ENCODE peak calls at places on chromosomes 5 and 9, in ten cellular contexts. V is psoas muscle, Q is HFFc6, M is astrocyte of the cerebellum, X is epithelial cell of proximal tubule, T is AG04449, U is PC-9, B is chondrocyte, D is A549, W is natural killer cell. F is an unnamed sample.

GRCh38 chr5:64347308-64347707 is 158.5 kb upstream of the RGS7BP start:
- DNase-seq in V (no peak), Q (no peak), M (no peak), X (no peak), T (no peak), U (no peak), B (no peak), D (no peak), W (no peak), F (peak)

GRCh38 chr5:80756292-80756691 is 101.5 kb upstream of the DHFR start:
- DNase-seq in V (no peak), Q (no peak), M (no peak), X (no peak), T (no peak), U (no peak), B (no peak), D (no peak), W (no peak), F (no peak)

GRCh38 chr5:132013006-132013689 is 1.7 kb upstream of the ACSL6 start:
- DNase-seq in V (peak), Q (no peak), M (no peak), X (no peak), T (no peak), U (no peak), B (peak), D (no peak), W (peak), F (no peak)

GRCh38 chr5:147578228-147579024 is 68.6 kb upstream of the DPYSL3 start:
- DNase-seq in V (no peak), Q (peak), M (no peak), X (no peak), T (no peak), U (no peak), B (no peak), D (peak), W (no peak), F (peak)

GRCh38 chr5:2725957-2726356 is 25.5 kb downstream of the IRX2 start:
- DNase-seq in V (no peak), Q (no peak), M (no peak), X (no peak), T (no peak), U (no peak), B (no peak), D (no peak), W (no peak), F (no peak)

GRCh38 chr5:173643964-173644363 is 27.5 kb upstream of the BOD1 start:
- DNase-seq in V (no peak), Q (no peak), M (no peak), X (no peak), T (no peak), U (no peak), B (no peak), D (no peak), W (no peak), F (no peak)

GRCh38 chr5:41707853-41708603 is 162.2 kb downstream of the OXCT1 start:
- DNase-seq in V (no peak), Q (peak), M (peak), X (peak), T (peak), U (no peak), B (no peak), D (peak), W (no peak), F (peak)

GRCh38 chr5:146719179-146719578 is 159.4 kb downstream of the PPP2R2B start:
- DNase-seq in V (no peak), Q (no peak), M (no peak), X (no peak), T (no peak), U (no peak), B (no peak), D (no peak), W (no peak), F (no peak)

GRCh38 chr5:178642351-178642909 is 15.6 kb upstream of the CLK4 start:
- DNase-seq in V (no peak), Q (peak), M (peak), X (peak), T (peak), U (peak), B (no peak), D (no peak), W (no peak), F (peak)

GRCh38 chr9:110197330-110198187 is 10.4 kb downstream of the C9orf152 start:
- DNase-seq in V (no peak), Q (no peak), M (no peak), X (no peak), T (no peak), U (no peak), B (no peak), D (peak), W (no peak), F (no peak)

GRCh38 chr9:86713456-86713855 is 233.8 kb downstream of the GAS1 start:
- DNase-seq in V (no peak), Q (peak), M (peak), X (no peak), T (peak), U (no peak), B (no peak), D (no peak), W (no peak), F (no peak)

GRCh38 chr9:88303785-88304495 is 84.3 kb upstream of the SPIN1 start:
- DNase-seq in V (no peak), Q (peak), M (no peak), X (no peak), T (peak), U (no peak), B (peak), D (no peak), W (no peak), F (no peak)

GRCh38 chr5:32047056-32047455 is 127.1 kb downstream of the GOLPH3 start:
- DNase-seq in V (no peak), Q (no peak), M (no peak), X (no peak), T (no peak), U (no peak), B (no peak), D (no peak), W (no peak), F (no peak)

GRCh38 chr5:37638897-37639296 is 200.9 kb downstream of the GDNF start:
- DNase-seq in V (no peak), Q (peak), M (no peak), X (no peak), T (no peak), U (no peak), B (no peak), D (no peak), W (no peak), F (no peak)

GRCh38 chr5:116032094-116032517 is at the start of gene ARL14EPL:
- DNase-seq in V (peak), Q (peak), M (peak), X (peak), T (peak), U (peak), B (no peak), D (peak), W (no peak), F (peak)

GRCh38 chr9:84146893-84147705 is 166.5 kb downstream of the RMI1 start:
- DNase-seq in V (no peak), Q (peak), M (no peak), X (no peak), T (no peak), U (no peak), B (no peak), D (no peak), W (no peak), F (no peak)

GRCh38 chr9:4581031-4581760 is 80.9 kb upstream of the PLPP6 start:
- DNase-seq in V (no peak), Q (no peak), M (no peak), X (no peak), T (no peak), U (no peak), B (no peak), D (no peak), W (no peak), F (no peak)

GRCh38 chr9:114396558-114397218 is 8.9 kb upstream of the AKNA start:
- DNase-seq in V (no peak), Q (no peak), M (no peak), X (no peak), T (no peak), U (no peak), B (no peak), D (peak), W (no peak), F (no peak)

GRCh38 chr5:169626779-169627178 is 10.3 kb upstream of the DOCK2 start:
- DNase-seq in V (no peak), Q (peak), M (peak), X (peak), T (peak), U (no peak), B (no peak), D (peak), W (no peak), F (peak)

GRCh38 chr9:89606049-89606481 is 1.3 kb downstream of the GADD45G start:
- DNase-seq in V (peak), Q (peak), M (no peak), X (no peak), T (no peak), U (peak), B (no peak), D (peak), W (peak), F (peak)

GRCh38 chr9:33230756-33231691 is 8.9 kb upstream of the SPINK4 start:
- DNase-seq in V (no peak), Q (no peak), M (no peak), X (no peak), T (no peak), U (peak), B (no peak), D (no peak), W (no peak), F (peak)

GRCh38 chr9:137296214-137297059 is 5.6 kb downstream of the NRARP start:
- DNase-seq in V (no peak), Q (no peak), M (no peak), X (no peak), T (no peak), U (no peak), B (no peak), D (peak), W (no peak), F (no peak)

GRCh38 chr5:113152053-113152452 is 175.5 kb downstream of the DCP2 start:
- DNase-seq in V (no peak), Q (no peak), M (no peak), X (no peak), T (no peak), U (no peak), B (no peak), D (no peak), W (no peak), F (no peak)

GRCh38 chr5:32413466-32414263 is 30.9 kb downstream of the ZFR start:
- DNase-seq in V (no peak), Q (no peak), M (no peak), X (no peak), T (no peak), U (no peak), B (no peak), D (no peak), W (no peak), F (no peak)

GRCh38 chr5:150068071-150068470 is 18.3 kb downstream of the CSF1R start:
- DNase-seq in V (peak), Q (no peak), M (no peak), X (no peak), T (no peak), U (no peak), B (no peak), D (no peak), W (no peak), F (no peak)

DNA sequence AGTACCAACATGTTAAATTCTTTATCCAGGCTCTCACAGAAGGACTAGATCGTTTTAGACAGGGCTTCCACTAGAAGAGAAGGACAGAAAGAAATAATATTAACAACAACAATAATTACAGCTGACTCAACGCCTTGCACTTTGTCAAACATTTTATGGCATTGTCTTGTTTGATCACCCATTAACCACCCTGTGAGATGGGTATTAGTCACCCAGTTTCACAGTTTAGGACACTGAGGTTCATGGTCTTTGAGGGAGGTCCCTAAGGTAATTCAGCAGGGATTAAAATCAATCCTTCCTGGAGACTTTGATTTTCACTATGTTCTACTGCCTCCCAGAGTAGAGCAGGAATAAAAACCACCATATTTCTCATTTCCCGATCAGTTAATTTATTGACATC is 51.4 kb upstream of the BNC2 start:
- DNase-seq in V (no peak), Q (peak), M (no peak), X (peak), T (no peak), U (no peak), B (no peak), D (peak), W (no peak), F (peak)
- TF ChIP-seq CTCF in V (no peak), Q (no peak), M (no peak), X (peak), T (no peak), U (peak), B (peak), D (peak), W (no peak), F (no peak)

GRCh38 chr5:130720355-130720754 is 444.7 kb downstream of the HINT1 start:
- DNase-seq in V (no peak), Q (no peak), M (peak), X (no peak), T (no peak), U (no peak), B (no peak), D (peak), W (no peak), F (peak)
- TF ChIP-seq CTCF in V (peak), Q (no peak), M (peak), X (peak), T (peak), U (peak), B (peak), D (peak), W (no peak), F (peak)

GRCh38 chr5:98556707-98557106 is 216.8 kb upstream of the RGMB start:
- DNase-seq in V (no peak), Q (no peak), M (no peak), X (no peak), T (no peak), U (no peak), B (no peak), D (no peak), W (no peak), F (no peak)

GRCh38 chr5:98557921-98558320 is 215.5 kb upstream of the RGMB start:
- DNase-seq in V (no peak), Q (no peak), M (no peak), X (no peak), T (no peak), U (no peak), B (no peak), D (no peak), W (no peak), F (no peak)
- TF ChIP-seq CTCF in V (no peak), Q (no peak), M (no peak), X (no peak), T (no peak), U (no peak), B (no peak), D (no peak), W (no peak), F (no peak)

GRCh38 chr9:104780796-104781395 is 17.0 kb downstream of the NIPSNAP3B start:
- DNase-seq in V (no peak), Q (peak), M (peak), X (no peak), T (no peak), U (no peak), B (no peak), D (peak), W (no peak), F (peak)
- TF ChIP-seq CTCF in V (peak), Q (peak), M (peak), X (peak), T (peak), U (peak), B (peak), D (peak), W (no peak), F (peak)

GRCh38 chr5:62780230-62780629 is 201.6 kb downstream of the LRRC70 start:
- DNase-seq in V (no peak), Q (no peak), M (no peak), X (no peak), T (no peak), U (no peak), B (no peak), D (no peak), W (no peak), F (no peak)

GRCh38 chr5:62783374-62784057 is 204.9 kb downstream of the LRRC70 start:
- DNase-seq in V (no peak), Q (no peak), M (no peak), X (no peak), T (no peak), U (no peak), B (no peak), D (no peak), W (no peak), F (no peak)

GRCh38 chr5:62778327-62779009 is 199.8 kb downstream of the LRRC70 start:
- DNase-seq in V (no peak), Q (no peak), M (no peak), X (no peak), T (no peak), U (no peak), B (no peak), D (no peak), W (no peak), F (no peak)

GRCh38 chr5:62780888-62781287 is 202.3 kb downstream of the LRRC70 start:
- DNase-seq in V (no peak), Q (no peak), M (no peak), X (no peak), T (no peak), U (no peak), B (no peak), D (no peak), W (no peak), F (no peak)

DNA sequence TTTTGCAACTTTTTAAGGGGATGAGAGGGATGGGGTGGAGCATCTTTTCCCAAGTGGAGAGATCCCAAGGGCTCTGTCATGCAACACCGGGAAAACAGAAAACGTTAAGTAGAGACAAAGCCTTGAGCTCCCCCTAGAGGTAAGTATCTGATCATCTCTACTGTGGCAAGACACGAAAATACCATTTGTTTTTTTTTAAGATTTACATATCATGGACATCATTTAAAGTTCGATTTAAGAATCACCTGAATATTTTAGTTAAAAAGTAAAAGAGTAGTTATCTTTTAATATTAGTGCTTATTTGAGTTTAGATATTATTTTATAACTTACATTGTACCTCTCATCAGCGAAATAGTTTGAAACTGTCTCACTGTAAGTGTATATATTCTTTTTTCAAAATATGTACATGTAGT is 200.4 kb downstream of the LRRC70 start:
- DNase-seq in V (no peak), Q (peak), M (peak), X (peak), T (peak), U (peak), B (no peak), D (peak), W (no peak), F (peak)
- TF ChIP-seq CTCF in V (peak), Q (peak), M (peak), X (peak), T (peak), U (peak), B (peak), D (peak), W (peak), F (peak)

GRCh38 chr9:116524778-116525470 is 162.2 kb upstream of the TRIM32 start:
- DNase-seq in V (no peak), Q (no peak), M (no peak), X (no peak), T (no peak), U (no peak), B (no peak), D (no peak), W (no peak), F (no peak)

GRCh38 chr9:116520218-116520617 is 166.9 kb upstream of the TRIM32 start:
- DNase-seq in V (no peak), Q (no peak), M (no peak), X (no peak), T (no peak), U (no peak), B (no peak), D (no peak), W (no peak), F (no peak)

GRCh38 chr9:116525611-116526010 is 161.5 kb upstream of the TRIM32 start:
- DNase-seq in V (no peak), Q (no peak), M (no peak), X (no peak), T (no peak), U (no peak), B (no peak), D (no peak), W (no peak), F (no peak)
- TF ChIP-seq CTCF in V (no peak), Q (no peak), M (no peak), X (no peak), T (no peak), U (no peak), B (no peak), D (no peak), W (no peak), F (no peak)

DNA sequence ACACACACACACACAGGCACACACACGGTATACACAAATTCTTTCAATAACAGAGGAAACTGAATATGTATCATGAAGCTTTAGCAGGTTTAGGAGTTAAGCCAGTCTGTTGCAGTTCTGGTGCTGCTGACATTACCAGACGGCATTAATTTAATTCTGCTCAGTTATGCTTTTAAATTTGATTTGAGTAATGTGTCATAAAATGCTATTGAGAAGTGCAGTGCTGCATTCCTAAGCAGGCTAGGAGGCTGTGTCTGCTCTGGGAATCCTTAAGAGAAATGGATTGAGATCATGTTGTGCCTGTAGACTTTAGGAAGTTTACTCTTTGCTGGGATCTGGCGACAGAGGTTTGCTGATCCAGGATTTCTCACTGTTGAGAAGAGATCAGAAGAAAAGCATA is 733.8 kb downstream of the BRINP1 start:
- DNase-seq in V (no peak), Q (no peak), M (no peak), X (no peak), T (no peak), U (no peak), B (no peak), D (no peak), W (no peak), F (no peak)
- TF ChIP-seq CTCF in V (no peak), Q (no peak), M (no peak), X (no peak), T (no peak), U (no peak), B (no peak), D (no peak), W (no peak), F (no peak)